ENCODE peak calls at places on chromosome 12, in six cellular contexts. T, L, S, D, B and H are unnamed samples.

GRCh38 chr12:99529966-99530365 is 117.6 kb upstream of the GARIN6 start:
- DNase-seq in S (no peak), B (peak), T (no peak), D (no peak), L (no peak), H (peak)

GRCh38 chr12:85627584-85627983 is 208.6 kb downstream of the RASSF9 start:
- DNase-seq in B (peak), D (no peak), S (no peak), T (no peak), L (no peak), H (no peak)

GRCh38 chr12:32502693-32503510 is 103.5 kb downstream of the FGD4 start:
- DNase-seq in L (no peak), B (peak), S (no peak), T (peak), D (no peak), H (no peak)

GRCh38 chr12:110012137-110012536 is 12.9 kb downstream of the ANKRD13A start:
- DNase-seq in T (no peak), B (no peak), L (no peak), S (no peak), D (peak), H (no peak)

GRCh38 chr12:24222968-24223367 is 273.5 kb upstream of the SOX5 start:
- DNase-seq in S (no peak), T (no peak), L (no peak), B (peak), D (no peak), H (no peak)

GRCh38 chr12:128745772-128746689 is 77.7 kb downstream of the SLC15A4 start:
- DNase-seq in L (no peak), S (no peak), T (no peak), B (no peak), D (no peak), H (no peak)

GRCh38 chr12:111180830-111181726 is 187.8 kb downstream of the PHETA1 start:
- DNase-seq in T (peak), S (no peak), L (no peak), D (no peak), B (no peak), H (no peak)

GRCh38 chr12:5335059-5335458 is 96.8 kb upstream of the NTF3 start:
- DNase-seq in L (no peak), B (no peak), T (no peak), D (no peak), S (no peak), H (no peak)

GRCh38 chr12:44626883-44627282 is 249.2 kb downstream of the NELL2 start:
- DNase-seq in S (no peak), B (no peak), D (no peak), L (no peak), T (no peak), H (no peak)

GRCh38 chr12:117051380-117051779 is 47.8 kb downstream of the TESC start:
- DNase-seq in D (no peak), B (no peak), T (no peak), L (no peak), S (no peak), H (no peak)

GRCh38 chr12:91853350-91854127 is 292.1 kb downstream of the BTG1 start:
- DNase-seq in T (no peak), S (no peak), L (no peak), D (no peak), B (no peak), H (no peak)

GRCh38 chr12:108573310-108573709 is 10.9 kb downstream of the ISCU start:
- DNase-seq in D (no peak), B (no peak), L (no peak), S (no peak), T (no peak), H (no peak)

GRCh38 chr12:127401005-127401404 is 866.0 kb upstream of the TMEM132C start:
- DNase-seq in T (no peak), L (no peak), S (no peak), B (peak), D (no peak), H (no peak)

GRCh38 chr12:124160102-124160501 is 134.8 kb upstream of the RFLNA start:
- DNase-seq in S (no peak), D (no peak), L (no peak), B (peak), T (no peak), H (no peak)

GRCh38 chr12:2853626-2854025 is 3.2 kb downstream of the TEX52 start:
- DNase-seq in L (peak), S (peak), D (no peak), T (peak), B (peak), H (peak)

GRCh38 chr12:113818833-113819232 is 147.3 kb downstream of the RBM19 start:
- DNase-seq in S (peak), T (no peak), D (no peak), L (peak), B (no peak), H (no peak)

DNA sequence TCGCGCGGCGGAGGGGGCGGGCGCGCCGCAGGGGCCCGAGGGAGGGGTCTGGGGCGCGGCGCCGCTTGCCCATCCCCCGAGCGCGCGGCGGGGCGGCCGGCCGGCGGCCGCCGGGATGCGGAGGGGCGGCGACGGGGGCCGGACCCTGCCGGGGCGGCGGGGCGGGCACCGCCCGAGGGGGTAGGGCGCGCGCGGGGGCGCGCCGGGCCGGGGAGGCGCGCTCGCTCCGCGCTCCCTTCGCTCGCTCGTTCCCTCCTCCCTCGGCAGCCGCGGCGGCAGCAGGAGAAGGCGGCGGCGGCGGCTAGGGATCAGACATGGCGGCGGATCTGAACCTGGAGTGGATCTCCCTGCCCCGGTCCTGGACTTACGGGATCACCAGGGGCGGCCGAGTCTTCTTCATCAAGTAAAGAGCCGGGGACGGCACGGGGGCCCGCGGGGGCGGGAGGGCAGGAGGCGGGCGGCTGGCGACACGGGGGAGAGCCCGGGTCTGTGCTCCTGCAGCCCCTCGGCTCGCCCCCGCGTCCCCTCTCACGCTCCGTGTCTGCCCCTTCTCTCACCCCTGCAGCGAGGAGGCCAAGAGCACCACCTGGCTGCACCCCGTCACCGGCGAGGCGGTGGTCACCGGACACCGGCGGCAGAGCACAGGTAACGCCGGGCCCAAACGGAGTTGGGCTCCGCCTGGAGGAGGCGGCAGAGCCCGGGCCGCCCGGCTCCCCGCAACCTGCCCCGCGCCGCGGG is at the start of gene PLEKHA5:
- DNase-seq in B (peak), S (peak), T (peak), D (no peak), L (peak), H (peak)
- TF ChIP-seq CTCF in B (no peak), S (peak), T (no peak), D (no peak), L (no peak), H (no peak)

GRCh38 chr12:39795481-39795880 is 175.9 kb upstream of the ABCD2 start:
- DNase-seq in B (no peak), S (no peak), T (no peak), L (no peak), D (no peak), H (no peak)
- TF ChIP-seq CTCF in B (no peak), S (no peak), T (no peak), L (no peak), D (no peak), H (no peak)

GRCh38 chr12:19833775-19834501 is 394.6 kb downstream of the AEBP2 start:
- DNase-seq in B (peak), T (no peak), D (no peak), L (no peak), S (no peak), H (no peak)
- TF ChIP-seq CTCF in B (no peak), T (no peak), D (no peak), L (no peak), S (no peak), H (no peak)

DNA sequence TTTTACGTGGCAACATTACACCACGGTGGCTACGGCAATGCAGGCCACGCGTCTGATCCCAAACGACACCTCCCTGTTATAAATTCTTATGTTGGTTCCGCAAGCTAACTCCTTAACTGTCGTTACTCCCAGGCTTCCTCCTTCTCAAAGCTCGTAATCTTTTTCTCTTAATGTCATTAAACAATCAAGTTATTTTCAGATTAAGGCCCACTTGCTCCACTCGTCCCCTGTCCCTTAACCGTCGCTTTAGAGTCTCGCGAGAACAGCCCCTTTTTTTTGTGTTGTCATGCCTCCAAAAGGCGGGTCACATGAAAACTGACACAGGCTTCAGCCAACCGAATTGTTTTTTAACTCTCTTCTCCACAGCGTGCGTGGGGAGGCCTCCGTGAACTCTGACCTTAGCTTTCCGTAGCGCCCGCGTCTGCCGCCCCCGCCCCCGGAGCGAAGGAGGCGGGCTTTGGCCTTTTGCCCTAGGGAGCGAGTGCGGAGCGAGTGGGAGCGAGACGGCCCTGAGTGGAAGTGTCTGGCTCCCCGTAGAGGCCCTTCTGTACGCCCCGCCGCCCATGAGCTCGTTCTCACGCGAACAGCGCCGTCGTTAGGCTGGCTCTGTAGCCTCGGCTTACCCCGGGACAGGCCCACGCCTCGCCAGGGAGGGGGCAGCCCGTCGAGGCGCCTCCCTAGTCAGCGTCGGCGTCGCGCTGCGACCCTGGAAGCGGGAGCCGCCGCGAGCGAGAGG is at the start of gene CAND1:
- DNase-seq in S (peak), D (peak), B (peak), L (peak), T (peak), H (peak)
- TF ChIP-seq CTCF in S (no peak), D (peak), B (no peak), L (no peak), T (no peak), H (peak)

DNA sequence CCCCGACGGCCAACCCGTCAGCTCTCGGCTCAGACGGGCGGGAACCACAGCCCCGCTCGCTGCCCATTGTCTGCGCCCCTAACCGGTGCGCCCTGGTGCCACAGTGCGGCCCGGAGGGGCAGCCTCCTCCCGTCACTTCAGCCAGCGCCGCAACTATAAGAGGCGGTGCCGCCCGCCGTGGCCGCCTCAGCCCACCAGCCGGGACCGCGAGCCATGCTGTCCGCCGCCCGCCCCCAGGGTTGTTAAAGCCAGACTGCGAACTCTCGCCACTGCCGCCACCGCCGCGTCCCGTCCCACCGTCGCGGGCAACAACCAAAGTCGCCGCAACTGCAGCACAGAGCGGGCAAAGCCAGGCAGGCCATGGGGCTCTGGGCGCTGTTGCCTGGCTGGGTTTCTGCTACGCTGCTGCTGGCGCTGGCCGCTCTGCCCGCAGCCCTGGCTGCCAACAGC is at the start of gene WNT1:
- DNase-seq in D (no peak), T (no peak), B (no peak), L (no peak), S (no peak), H (no peak)
- TF ChIP-seq CTCF in D (peak), T (peak), B (no peak), L (peak), S (peak), H (peak)

GRCh38 chr12:75437564-75437963 is 43.0 kb upstream of the GLIPR1 start:
- DNase-seq in D (peak), T (no peak), B (peak), L (no peak), S (no peak), H (peak)
- TF ChIP-seq CTCF in D (peak), T (no peak), B (peak), L (no peak), S (peak), H (no peak)

DNA sequence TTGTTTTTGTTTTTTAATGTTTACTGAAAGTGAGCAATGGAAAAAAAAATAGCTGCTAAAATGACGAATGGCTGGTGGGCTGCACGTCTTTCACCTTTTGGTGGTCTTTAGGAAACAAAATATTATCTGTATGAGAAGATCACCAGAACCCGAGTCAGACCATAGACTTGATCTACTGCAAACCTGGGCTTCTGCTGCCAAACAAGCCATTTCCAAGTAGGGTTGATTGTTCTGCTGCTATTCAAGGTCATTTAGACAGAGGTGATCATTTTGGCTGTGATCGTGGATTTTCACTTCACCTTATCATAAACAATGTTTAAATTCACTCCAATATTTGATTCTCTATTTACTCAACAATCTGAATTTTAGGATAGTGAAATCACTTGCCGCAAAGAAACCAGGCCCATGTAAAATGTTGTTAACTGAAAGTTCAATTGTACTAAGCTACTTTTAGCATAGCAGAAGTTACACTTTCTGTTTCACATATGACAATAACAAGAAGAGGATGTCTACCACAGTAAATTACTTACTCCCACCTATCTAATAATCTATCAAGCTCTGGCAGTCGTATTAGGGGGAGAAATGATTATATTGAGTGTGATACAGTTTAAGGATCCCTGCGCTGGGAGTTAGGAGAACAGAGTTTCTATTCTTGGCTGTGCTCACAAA is 66.7 kb upstream of the CAND1 start:
- DNase-seq in S (no peak), D (no peak), L (no peak), B (no peak), T (no peak), H (peak)
- TF ChIP-seq CTCF in S (no peak), D (no peak), L (no peak), B (no peak), T (no peak), H (no peak)

DNA sequence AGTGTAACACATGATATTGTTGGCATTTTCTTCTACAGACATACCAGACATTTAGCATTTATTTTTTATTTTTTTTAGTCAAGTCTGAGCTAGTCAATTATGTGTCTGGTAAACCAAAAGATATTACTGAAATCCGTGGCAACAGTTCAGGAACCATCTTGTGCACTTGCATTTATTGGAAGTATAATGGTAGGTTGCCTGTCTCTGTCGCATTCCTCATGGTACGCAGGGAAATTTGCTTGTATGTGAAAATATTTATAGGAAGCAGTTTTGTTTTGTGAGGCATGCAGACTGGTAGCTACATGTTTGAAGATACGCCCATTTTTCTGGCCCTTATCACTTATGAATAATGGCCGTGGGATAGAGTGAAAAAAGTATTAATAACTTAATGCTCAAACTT is 186.1 kb upstream of the SLC38A2 start:
- DNase-seq in S (no peak), B (no peak), D (no peak), T (no peak), L (no peak), H (no peak)
- TF ChIP-seq CTCF in S (no peak), B (no peak), D (no peak), T (no peak), L (no peak), H (no peak)